ENCODE peak calls at places on chromosome 21, in seven cellular contexts. V is lung; Z is brain microvascular endothelial cell; K is CD4-positive, alpha-beta memory T cell; Y is Peyer's patch; D is heart left ventricle; E is PC-9. S is an unnamed sample.

GRCh38 chr21:42424848-42425602 is 21.3 kb downstream of the UBASH3A start:
- DNase-seq in E (no peak), Y (no peak), Z (no peak), V (no peak), K (peak; percentile 87), D (no peak), S (no peak)

GRCh38 chr21:41168391-41169257 is 664 bp downstream of the BACE2 start:
- DNase-seq in E (peak; percentile 35), K (no peak), V (peak; percentile 46), D (peak; percentile 55), Y (peak; percentile 67), Z (peak; percentile 42), S (peak; percentile 79)

GRCh38 chr21:42307106-42307505 is 8.1 kb downstream of the TFF3 start:
- DNase-seq in K (no peak), Z (no peak), E (no peak), V (no peak), Y (peak; percentile 54), D (no peak), S (no peak)

GRCh38 chr21:42575111-42575510 is 61.5 kb downstream of the SLC37A1 start:
- DNase-seq in K (no peak), Z (no peak), Y (peak; percentile 27), V (no peak), E (no peak), D (no peak), S (no peak)

GRCh38 chr21:14533555-14534400 is 12.3 kb downstream of the SAMSN1 start:
- DNase-seq in Y (no peak), K (peak; percentile 80), E (peak; percentile 95), D (no peak), Z (peak; percentile 43), V (no peak), S (peak; percentile 0)

GRCh38 chr21:25735895-25736597 is 1.3 kb downstream of the GABPA start:
- DNase-seq in Z (peak; percentile 19), V (no peak), E (no peak), D (no peak), Y (no peak), K (peak; percentile 6), S (peak; percentile 70)

GRCh38 chr21:26047279-26047967 is 123.1 kb downstream of the APP start:
- DNase-seq in E (no peak), V (no peak), K (no peak), Z (no peak), Y (no peak), D (no peak), S (no peak)

GRCh38 chr21:35303085-35303484 is 254.0 kb upstream of the RUNX1 start:
- DNase-seq in K (no peak), E (peak; percentile 52), D (no peak), Z (peak; percentile 92), V (no peak), Y (no peak), S (peak; percentile 79)

GRCh38 chr21:14259669-14260458 is 43.9 kb downstream of the RBM11 start:
- DNase-seq in E (no peak), D (no peak), Y (no peak), K (peak; percentile 6), V (no peak), Z (peak; percentile 31), S (peak; percentile 76)

GRCh38 chr21:25424674-25425073 is 182.6 kb downstream of the MRPL39 start:
- DNase-seq in Z (no peak), E (no peak), V (no peak), Y (no peak), D (no peak), K (no peak), S (no peak)

GRCh38 chr21:27564684-27565280 is 597.9 kb upstream of the ADAMTS5 start:
- DNase-seq in K (no peak), V (no peak), Y (no peak), Z (peak; percentile 84), E (no peak), D (peak; percentile 30), S (peak; percentile 75)

GRCh38 chr21:42614391-42614790 is 39.0 kb upstream of the PDE9A start:
- DNase-seq in K (peak; percentile 66), V (no peak), D (no peak), Z (no peak), Y (no peak), E (no peak), S (no peak)

GRCh38 chr21:35236090-35236489 is 187.0 kb upstream of the RUNX1 start:
- DNase-seq in Z (no peak), D (no peak), E (no peak), Y (no peak), V (no peak), K (no peak), S (no peak)

GRCh38 chr21:16407403-16408279 is 677.9 kb downstream of the USP25 start:
- DNase-seq in V (no peak), Y (no peak), K (no peak), E (no peak), D (no peak), Z (no peak), S (peak; percentile 24)

DNA sequence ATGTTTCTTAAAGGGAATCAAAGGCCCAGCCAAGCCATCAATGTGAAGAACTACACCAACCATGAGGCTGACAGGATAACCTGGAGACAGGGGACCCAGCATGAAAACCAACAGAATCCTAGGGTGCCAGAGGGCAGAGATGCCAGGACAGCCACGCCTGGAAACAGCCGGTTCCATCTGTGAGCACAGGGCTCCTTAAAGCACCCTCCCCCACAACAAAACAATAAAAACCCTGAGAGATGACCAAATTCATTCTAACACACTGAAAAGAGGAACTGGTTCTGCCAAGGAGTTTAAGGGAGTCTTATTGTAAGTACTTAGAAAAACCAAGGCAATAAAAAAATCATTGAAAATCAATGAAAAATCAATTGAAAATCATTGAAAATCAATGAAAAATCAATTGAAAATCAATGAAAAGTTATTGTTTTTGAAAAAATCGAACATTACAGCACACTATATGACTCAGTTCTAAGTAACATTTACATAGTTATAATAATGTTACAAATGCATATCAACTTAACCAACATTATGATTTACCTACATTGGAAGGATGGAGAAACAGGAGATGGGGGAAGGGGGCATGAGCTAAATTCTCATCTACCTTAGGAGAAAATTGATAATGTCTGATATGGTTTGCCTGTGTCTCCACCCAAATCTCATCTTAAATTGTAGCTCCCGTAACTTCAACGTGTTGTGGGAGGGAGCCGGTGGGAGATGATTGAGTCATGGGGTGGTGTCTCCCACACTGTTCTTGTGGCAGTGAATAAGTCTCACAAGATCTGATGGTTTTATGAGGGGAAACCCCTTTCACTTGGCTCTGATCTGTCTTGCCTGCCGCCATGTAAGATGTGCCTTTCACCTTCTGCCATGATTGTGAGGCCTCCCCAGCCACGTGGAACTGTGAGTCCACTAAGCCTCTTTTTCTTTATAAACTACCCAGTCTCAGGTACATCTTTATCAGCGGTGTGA is 141.8 kb upstream of the ERG start:
- DNase-seq in D (no peak), E (no peak), Z (no peak), Y (no peak), K (no peak), V (no peak), S (no peak)
- H3K4me3 ChIP-seq in D (no peak overlapping the region), E (no peak overlapping the region), Z (no peak overlapping the region), Y (no peak overlapping the region), K (no peak overlapping the region), V (no peak overlapping the region), S (peak overlapping the region; percentile 49)

GRCh38 chr21:44316277-44316900 is 16.5 kb downstream of the PFKL start:
- DNase-seq in K (no peak), Y (no peak), E (no peak), D (no peak), Z (no peak), V (no peak), S (no peak)

GRCh38 chr21:44315691-44316208 is 15.9 kb downstream of the PFKL start:
- DNase-seq in E (no peak), D (no peak), Y (no peak), K (no peak), V (no peak), Z (no peak), S (no peak)

GRCh38 chr21:44317871-44318270 is 18.0 kb downstream of the PFKL start:
- DNase-seq in Y (no peak), Z (no peak), V (no peak), E (no peak), D (no peak), K (no peak), S (no peak)

GRCh38 chr21:44318489-44319285 is 18.8 kb downstream of the PFKL start:
- DNase-seq in D (no peak), V (no peak), Z (no peak), E (no peak), K (no peak), Y (no peak), S (no peak)

GRCh38 chr21:44317241-44317782 is 17.5 kb downstream of the PFKL start:
- DNase-seq in E (no peak), V (no peak), Z (no peak), K (no peak), D (no peak), Y (no peak), S (no peak)
- H3K36me3 ChIP-seq in E (no peaks in the 10 kb centered on the region), V (peaks cover 3% of the 10 kb centered on the region), Z (peaks cover 33% of the 10 kb centered on the region), K (peaks cover 48% of the 10 kb centered on the region), D (peaks cover 46% of the 10 kb centered on the region), Y (no peaks in the 10 kb centered on the region), S (peaks cover 54% of the 10 kb centered on the region)

DNA sequence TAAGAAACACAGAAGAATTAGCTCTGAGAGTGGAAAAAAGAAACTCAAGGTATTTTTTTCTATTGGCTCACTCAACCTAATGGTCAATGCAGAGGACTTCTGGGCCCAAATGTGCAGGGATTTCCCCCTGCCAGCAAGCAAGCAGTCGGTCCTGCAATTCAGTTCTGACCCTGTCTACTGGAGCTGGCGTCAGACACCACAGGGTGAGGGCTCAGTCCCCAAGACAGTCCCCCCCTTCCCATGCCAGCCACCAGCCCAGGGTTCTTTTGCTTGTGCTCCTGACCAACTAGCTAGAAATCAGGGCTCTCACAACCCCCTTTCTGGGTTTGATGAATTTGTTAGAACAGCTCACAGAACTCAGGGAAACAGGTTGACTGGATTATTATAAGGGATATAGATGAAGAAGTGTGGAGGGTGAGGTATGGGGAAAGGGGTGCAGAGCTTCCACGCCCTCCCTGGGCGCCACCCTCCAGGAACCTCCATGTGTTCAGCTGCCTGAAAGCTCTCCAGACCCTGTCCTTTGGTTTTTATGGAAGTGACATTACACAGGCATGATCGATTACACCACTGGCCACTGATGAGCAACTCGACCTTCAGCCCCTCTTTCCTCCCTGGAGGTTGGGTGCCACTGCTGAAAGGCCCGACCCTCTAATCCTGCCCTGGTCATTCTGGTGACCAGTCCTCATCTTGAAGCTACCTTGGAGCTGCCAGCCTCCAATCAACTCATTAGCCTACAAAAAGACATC is 22.5 kb upstream of the PWP2 start:
- DNase-seq in Y (no peak), D (no peak), K (no peak), V (no peak), E (no peak), Z (no peak), S (no peak)
- H3K4me3 ChIP-seq in Y (no peak overlapping the region), D (no peak overlapping the region), K (peak overlapping the region; percentile 37), V (no peak overlapping the region), E (no peak overlapping the region), Z (no peak overlapping the region), S (no peak overlapping the region)

DNA sequence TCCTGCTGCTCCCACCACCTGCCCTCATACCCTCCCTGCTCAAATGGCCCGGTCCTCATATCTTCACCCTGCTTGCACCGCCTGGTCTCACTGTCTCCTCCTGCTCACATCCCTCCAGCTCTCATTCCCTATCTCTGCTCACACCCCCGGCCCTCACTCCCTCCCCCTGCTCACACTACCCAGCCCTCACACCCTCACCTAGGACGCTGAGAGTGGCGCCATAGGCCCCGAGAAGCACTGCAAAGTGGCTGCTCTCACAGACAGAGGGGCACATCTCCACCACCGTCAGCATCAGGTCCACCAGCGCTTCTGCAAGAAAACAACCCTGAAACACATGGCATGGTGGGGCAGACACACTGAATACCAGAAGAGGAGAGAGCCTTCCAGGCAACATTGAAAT is 38.6 kb downstream of the MRAP start:
- DNase-seq in E (no peak), K (no peak), D (no peak), Y (no peak), Z (no peak), V (no peak), S (no peak)
- H3K36me3 ChIP-seq in E (peaks cover 15% of the 10 kb centered on the region), K (peaks cover 48% of the 10 kb centered on the region), D (peaks cover 97% of the 10 kb centered on the region), Y (no peaks in the 10 kb centered on the region), Z (peaks cover 56% of the 10 kb centered on the region), V (peaks cover 51% of the 10 kb centered on the region), S (peaks cover 97% of the 10 kb centered on the region)

S was measured in adipocyte.